ENCODE peak calls at places on chromosomes 5 and 9, in six cellular contexts. Q is activated CD4-positive, CD25-positive, alpha-beta regulatory T cell; V is activated gamma-delta T cell treated with Interleukin-2 at 50 U/mL for 16 hours; E is anterior cingulate cortex; X is H7; S is activated effector memory CD4-positive, alpha-beta T cell treated with anti-CD3 and anti-CD28 coated beads, Interleukin-2, amount 50 U/mL, for 16 hours. Z is an unnamed sample.

GRCh38 chr5:118447350-118447749 is 541.0 kb downstream of the DTWD2 start:
- DNase-seq in Q (no peak), V (no peak), E (no peak), X (no peak), S (no peak), Z (no peak)

GRCh38 chr5:144281784-144282183 is 111.1 kb downstream of the KCTD16 start:
- DNase-seq in Q (no peak), V (no peak), E (no peak), X (no peak), S (no peak), Z (no peak)

GRCh38 chr9:18256574-18256973 is 217.4 kb upstream of the ADAMTSL1 start:
- DNase-seq in Q (no peak), V (no peak), E (no peak), X (no peak), S (no peak), Z (peak; percentile 9)

GRCh38 chr5:116153687-116154174 is 68.9 kb downstream of the COMMD10 start:
- DNase-seq in Q (no peak), V (no peak), E (no peak), X (no peak), S (no peak), Z (no peak)

GRCh38 chr5:150178262-150178661 is 11.6 kb upstream of the SLC6A7 start:
- DNase-seq in Q (no peak), V (no peak), E (no peak), X (no peak), S (no peak), Z (peak; percentile 81)

GRCh38 chr9:133443982-133444381 is 15.8 kb upstream of the CACFD1 start:
- DNase-seq in Q (no peak), V (no peak), E (no peak), X (no peak), S (no peak), Z (peak; percentile 32)

GRCh38 chr9:35277649-35278359 is 116.0 kb downstream of the UNC13B start:
- DNase-seq in Q (no peak), V (no peak), E (no peak), X (no peak), S (no peak), Z (no peak)

GRCh38 chr9:136741885-136742568 is 713 bp downstream of the LCN10 start:
- DNase-seq in Q (no peak), V (no peak), E (no peak), X (no peak), S (peak; percentile 79), Z (no peak)

GRCh38 chr5:176680226-176680563 is 32.9 kb downstream of the TSPAN17 start:
- DNase-seq in Q (no peak), V (no peak), E (no peak), X (peak; percentile 86), S (no peak), Z (no peak)

GRCh38 chr5:177402271-177403043 is 2.0 kb upstream of the PFN3 start:
- DNase-seq in Q (peak; percentile 35), V (peak; percentile 60), E (peak; percentile 34), X (peak; percentile 96), S (peak; percentile 90), Z (peak; percentile 89)

GRCh38 chr5:58887721-58888409 is 305.0 kb downstream of the RAB3C start:
- DNase-seq in Q (no peak), V (no peak), E (no peak), X (no peak), S (no peak), Z (no peak)

GRCh38 chr5:121171834-121172233 is 679.8 kb upstream of the FTMT start:
- DNase-seq in Q (no peak), V (no peak), E (no peak), X (no peak), S (no peak), Z (no peak)

GRCh38 chr9:82363666-82364065 is 375.1 kb downstream of the SPATA31D1 start:
- DNase-seq in Q (no peak), V (no peak), E (no peak), X (no peak), S (no peak), Z (no peak)

GRCh38 chr9:7935666-7936065 is 136.1 kb upstream of the DMAC1 start:
- DNase-seq in Q (no peak), V (no peak), E (no peak), X (no peak), S (no peak), Z (peak; percentile 21)

GRCh38 chr5:37189355-37189754 is 59.8 kb downstream of the CPLANE1 start:
- DNase-seq in Q (no peak), V (no peak), E (no peak), X (no peak), S (no peak), Z (no peak)

GRCh38 chr9:18906656-18907395 is 126.2 kb downstream of the SAXO1 start:
- DNase-seq in Q (no peak), V (no peak), E (no peak), X (no peak), S (no peak), Z (no peak)

GRCh38 chr9:126781717-126782388 is 23.0 kb upstream of the ZBTB43 start:
- DNase-seq in Q (peak; percentile 83), V (peak; percentile 81), E (peak; percentile 61), X (peak; percentile 97), S (peak; percentile 94), Z (peak; percentile 66)

GRCh38 chr5:78433972-78434371 is 73.6 kb downstream of the SCAMP1 start:
- DNase-seq in Q (no peak), V (no peak), E (no peak), X (no peak), S (no peak), Z (no peak)

GRCh38 chr5:119301947-119302346 is 53.9 kb upstream of the TNFAIP8 start:
- DNase-seq in Q (no peak), V (no peak), E (no peak), X (no peak), S (no peak), Z (no peak)

GRCh38 chr9:121299125-121299466 is 31.1 kb downstream of the GSN start:
- DNase-seq in Q (no peak), V (no peak), E (no peak), X (peak; percentile 89), S (no peak), Z (no peak)

GRCh38 chr9:26954050-26954508 is 2.1 kb upstream of the IFT74 start:
- DNase-seq in Q (no peak), V (no peak), E (no peak), X (no peak), S (no peak), Z (no peak)

GRCh38 chr9:130418776-130419175 is 26.0 kb upstream of the ASS1 start:
- DNase-seq in Q (no peak), V (no peak), E (no peak), X (no peak), S (no peak), Z (no peak)

GRCh38 chr9:81716409-81716808 is 27.1 kb upstream of the TLE1 start:
- DNase-seq in Q (no peak), V (no peak), E (no peak), X (no peak), S (no peak), Z (no peak)